ENCODE peak calls at places on chromosome 7, in four cellular contexts. R is activated T-cell treated with anti-CD3 and anti-CD28 coated beads for 24 hours, Q is EL, J is Ammon's horn. E is an unnamed sample.

GRCh38 chr7:147012670-147013069 is 896.1 kb downstream of the CNTNAP2 start:
- DNase-seq in R (no peak), Q (no peak), J (no peak), E (no peak)

GRCh38 chr7:7324698-7325097 is 142.4 kb downstream of the C1GALT1 start:
- DNase-seq in R (no peak), Q (no peak), J (no peak), E (no peak)

GRCh38 chr7:100602889-100603696 is 930 bp downstream of the PCOLCE start:
- DNase-seq in R (no peak), Q (peak; percentile 94), J (no peak), E (peak; percentile 94)

GRCh38 chr7:100806276-100806675 is 21.0 kb downstream of the EPHB4 start:
- DNase-seq in R (no peak), Q (no peak), J (no peak), E (no peak)

GRCh38 chr7:98563183-98563495 is 53.9 kb upstream of the NPTX2 start:
- DNase-seq in R (no peak), Q (no peak), J (no peak), E (peak; percentile 61)

GRCh38 chr7:49295136-49295535 is 370.8 kb downstream of the CDC14C start:
- DNase-seq in R (no peak), Q (no peak), J (peak; percentile 36), E (peak; percentile 94)

GRCh38 chr7:41879113-41879385 is 176.2 kb upstream of the INHBA start:
- DNase-seq in R (no peak), Q (peak; percentile 60), J (no peak), E (peak; percentile 81)

GRCh38 chr7:135879238-135879637 is 97.9 kb downstream of the MTPN start:
- DNase-seq in R (no peak), Q (peak; percentile 62), J (no peak), E (peak; percentile 50)

GRCh38 chr7:154928136-154929005 is 74.6 kb downstream of the PAXIP1 start:
- DNase-seq in R (peak; percentile 35), Q (peak; percentile 93), J (peak; percentile 69), E (peak; percentile 95)

GRCh38 chr7:1915956-1916620 is 246.0 kb downstream of the ELFN1 start:
- DNase-seq in R (no peak), Q (no peak), J (no peak), E (no peak)

GRCh38 chr7:105894131-105894530 is 17.7 kb upstream of the ATXN7L1 start:
- DNase-seq in R (no peak), Q (no peak), J (no peak), E (no peak)

GRCh38 chr7:126806614-126807013 is 446.1 kb downstream of the GRM8 start:
- DNase-seq in R (no peak), Q (no peak), J (no peak), E (no peak)

GRCh38 chr7:106895246-106895864 is 30.3 kb downstream of the PIK3CG start:
- DNase-seq in R (no peak), Q (no peak), J (peak; percentile 33), E (no peak)

GRCh38 chr7:785416-785815 is 46.9 kb upstream of the SUN1 start:
- DNase-seq in R (no peak), Q (no peak), J (no peak), E (no peak)

GRCh38 chr7:99196536-99197288 is 11.2 kb downstream of the KPNA7 start:
- DNase-seq in R (no peak), Q (peak; percentile 22), J (no peak), E (peak; percentile 74)

GRCh38 chr7:138935438-138936079 is 45.6 kb downstream of the KIAA1549 start:
- DNase-seq in R (no peak), Q (peak; percentile 88), J (peak; percentile 46), E (peak; percentile 96)

GRCh38 chr7:75961194-75961593 is 33.2 kb downstream of the TMEM120A start:
- DNase-seq in R (no peak), Q (no peak), J (no peak), E (no peak)

GRCh38 chr7:26500749-26501352 is 209.2 kb downstream of the SNX10 start:
- DNase-seq in R (no peak), Q (peak; percentile 12), J (no peak), E (peak; percentile 63)

GRCh38 chr7:135185471-135186260 is 15.2 kb upstream of the CYREN start:
- DNase-seq in R (no peak), Q (no peak), J (no peak), E (no peak)

GRCh38 chr7:131010714-131011436 is 276.9 kb upstream of the KLF14 start:
- DNase-seq in R (no peak), Q (peak; percentile 29), J (no peak), E (peak; percentile 82)

GRCh38 chr7:8321312-8321711 is 59.3 kb upstream of the ICA1 start:
- DNase-seq in R (no peak), Q (no peak), J (no peak), E (no peak)

GRCh38 chr7:101156277-101156676 is 2.0 kb downstream of the AP1S1 start:
- DNase-seq in R (no peak), Q (no peak), J (no peak), E (no peak)